ENCODE peak calls at places on chromosomes 4 and X, in eight cellular contexts. B is neural progenitor cell; S is neuronal stem cell; V is tibial artery; C is NCI-H1105 treated with DMSO at 0.1 percent for 48 hours; Y is pancreas; I is NCI-H187; E is stimulated activated CD4-positive, alpha-beta T cell treated with anti-CD3 and anti-CD28 coated beads, Interleukin-15, amount 100 ng/mL, for 1 hour. G is an unnamed sample.

GRCh38 chr4:122252584-122252983 is 100.5 kb downstream of the BLTP1 start:
- DNase-seq in B (no peak), S (no peak), V (no peak), C (no peak), Y (no peak), I (no peak), E (no peak), G (no peak)

GRCh38 chr4:100870940-100871772 is 353.3 kb upstream of the EMCN start:
- DNase-seq in B (no peak), S (no peak), V (no peak), C (no peak), Y (no peak), I (no peak), E (no peak), G (no peak)

GRCh38 chr4:142845293-142846070 is 619 bp downstream of the INPP4B start:
- DNase-seq in B (peak), S (peak), V (peak), C (no peak), Y (peak), I (no peak), E (peak), G (no peak)

GRCh38 chr4:179124419-179124818 is 1682.2 kb upstream of the AGA start:
- DNase-seq in B (no peak), S (no peak), V (no peak), C (no peak), Y (no peak), I (no peak), E (no peak), G (no peak)

GRCh38 chr4:137226900-137227299 is 305.4 kb downstream of the PCDH18 start:
- DNase-seq in B (peak), S (no peak), V (no peak), C (peak), Y (no peak), I (no peak), E (no peak), G (no peak)

GRCh38 chrX:31547416-31547815 is 475.6 kb upstream of the FTHL17 start:
- DNase-seq in B (no peak), S (no peak), V (no peak), C (no peak), Y (no peak), I (no peak), E (no peak), G (no peak)

GRCh38 chrX:145735036-145735435 is 82.6 kb upstream of the SLITRK2 start:
- DNase-seq in B (no peak), S (no peak), V (no peak), C (no peak), Y (no peak), I (no peak), E (no peak), G (no peak)

GRCh38 chrX:108121291-108121690 is 29.7 kb downstream of the ATG4A start:
- DNase-seq in B (no peak), S (no peak), V (no peak), C (no peak), Y (no peak), I (no peak), E (no peak), G (no peak)

GRCh38 chr4:4625488-4625887 is 83.6 kb upstream of the STX18 start:
- DNase-seq in B (no peak), S (no peak), V (no peak), C (no peak), Y (no peak), I (no peak), E (no peak), G (no peak)

GRCh38 chr4:168765726-168766125 is 244.3 kb downstream of the CBR4 start:
- DNase-seq in B (no peak), S (no peak), V (peak), C (no peak), Y (no peak), I (no peak), E (no peak), G (no peak)

GRCh38 chr4:112532267-112532666 is 16.3 kb upstream of the NEUROG2 start:
- DNase-seq in B (no peak), S (no peak), V (no peak), C (no peak), Y (no peak), I (no peak), E (no peak), G (no peak)

GRCh38 chr4:168796362-168797106 is 213.5 kb downstream of the CBR4 start:
- DNase-seq in B (no peak), S (no peak), V (no peak), C (no peak), Y (no peak), I (no peak), E (no peak), G (no peak)

GRCh38 chrX:101078716-101079115 is at the start of gene TMEM35A:
- DNase-seq in B (peak), S (no peak), V (no peak), C (peak), Y (no peak), I (no peak), E (no peak), G (peak)

GRCh38 chrX:39996561-39996960 is 101.2 kb downstream of the BCOR start:
- DNase-seq in B (no peak), S (no peak), V (no peak), C (no peak), Y (no peak), I (no peak), E (no peak), G (no peak)

GRCh38 chr4:88814043-88814617 is 116.5 kb upstream of the NAP1L5 start:
- DNase-seq in B (no peak), S (no peak), V (no peak), C (no peak), Y (no peak), I (no peak), E (no peak), G (no peak)

GRCh38 chr4:14254252-14254651 is 626.7 kb upstream of the BOD1L1 start:
- DNase-seq in B (peak), S (no peak), V (peak), C (no peak), Y (peak), I (no peak), E (no peak), G (no peak)

GRCh38 chr4:56570041-56570440 is 64.5 kb downstream of the ARL9 start:
- DNase-seq in B (no peak), S (no peak), V (no peak), C (no peak), Y (no peak), I (no peak), E (no peak), G (no peak)

GRCh38 chr4:78876568-78877320 is 62.5 kb downstream of the PAQR3 start:
- DNase-seq in B (no peak), S (no peak), V (no peak), C (no peak), Y (no peak), I (no peak), E (no peak), G (no peak)

GRCh38 chr4:754221-755120 is 48.8 kb downstream of the PCGF3 start:
- DNase-seq in B (no peak), S (no peak), V (no peak), C (no peak), Y (no peak), I (no peak), E (no peak), G (no peak)

GRCh38 chrX:71154641-71155040 is 10.0 kb downstream of the NLGN3 start:
- DNase-seq in B (no peak), S (no peak), V (no peak), C (no peak), Y (no peak), I (no peak), E (no peak), G (no peak)